ENCODE peak calls at places on chromosome 21, in five cellular contexts. H is iPS-NIHi11; K is activated CD8-positive, alpha-beta T cell treated with anti-CD3 and anti-CD28 coated beads, Interleukin-2, amount 10 ng/mL, durations not matched to agents 7 days and 5 days; F is fibroblast of the conjunctiva; O is left lobe of liver. Y is an unnamed sample.

GRCh38 chr21:42081138-42081537 is 10.0 kb downstream of the UMODL1 start:
- DNase-seq in F (peak), H (no peak), K (no peak), O (no peak), Y (no peak)

GRCh38 chr21:38165466-38166213 is 91.2 kb upstream of the KCNJ15 start:
- DNase-seq in K (no peak), F (no peak), O (no peak), H (no peak), Y (no peak)

GRCh38 chr21:33096426-33096825 is 26.5 kb downstream of the OLIG1 start:
- DNase-seq in F (no peak), O (no peak), H (no peak), K (no peak), Y (no peak)

GRCh38 chr21:35350965-35351364 is 301.9 kb upstream of the RUNX1 start:
- DNase-seq in H (no peak), F (no peak), O (no peak), K (no peak), Y (no peak)

GRCh38 chr21:31917108-31917507 is 44.3 kb downstream of the HUNK start:
- DNase-seq in O (no peak), F (no peak), K (no peak), H (no peak), Y (no peak)

GRCh38 chr21:38241029-38241740 is 15.6 kb upstream of the KCNJ15 start:
- DNase-seq in H (no peak), K (no peak), O (no peak), F (no peak), Y (peak)

GRCh38 chr21:26961704-26962103 is 5.2 kb downstream of the ADAMTS5 start:
- DNase-seq in H (peak), K (no peak), O (no peak), F (no peak), Y (no peak)

GRCh38 chr21:42306366-42307035 is 8.7 kb downstream of the TFF3 start:
- DNase-seq in K (no peak), O (no peak), F (no peak), H (no peak), Y (no peak)

GRCh38 chr21:46399129-46399528 is 59.6 kb upstream of the DIP2A start:
- DNase-seq in O (no peak), H (no peak), K (no peak), F (no peak), Y (peak)

GRCh38 chr21:35291963-35292627 is 243.0 kb upstream of the RUNX1 start:
- DNase-seq in F (no peak), O (no peak), K (no peak), H (no peak), Y (no peak)

Y was measured in left ventricle myocardium superior.